ENCODE peak calls at places on chromosomes 2 and 18, in five cellular contexts. L is body of pancreas, E is cardiac fibroblast, D is fibroblast of mammary gland, W is fibroblast of the aortic adventitia. A is an unnamed sample.

GRCh38 chr2:224671731-224672130 is 44.4 kb downstream of the CCDC195 start:
- DNase-seq in L (no peak), E (no peak), D (no peak), W (no peak), A (no peak)

GRCh38 chr2:69645026-69645425 is 1.5 kb upstream of the AAK1 start:
- DNase-seq in L (no peak), E (no peak), D (no peak), W (no peak), A (no peak)

GRCh38 chr2:240626531-240627300 is 1.4 kb downstream of the GPR35 start:
- DNase-seq in L (peak; percentile 19), E (peak; percentile 19), D (no peak), W (no peak), A (no peak)

GRCh38 chr2:179036353-179036905 is 13.5 kb downstream of the CCDC141 start:
- DNase-seq in L (no peak), E (no peak), D (no peak), W (peak; percentile 13), A (no peak)

GRCh38 chr2:525611-526010 is 151.6 kb downstream of the TMEM18 start:
- DNase-seq in L (no peak), E (no peak), D (no peak), W (no peak), A (no peak)

GRCh38 chr18:12327510-12328178 is 19.6 kb downstream of the TUBB6 start:
- DNase-seq in L (peak; percentile 77), E (peak; percentile 85), D (peak; percentile 81), W (peak; percentile 80), A (peak; percentile 82)

GRCh38 chr18:61743775-61744531 is 148.9 kb downstream of the RNF152 start:
- DNase-seq in L (no peak), E (peak; percentile 51), D (peak; percentile 76), W (peak; percentile 53), A (no peak)

GRCh38 chr2:70962211-70962884 is 16.1 kb upstream of the ANKRD53 start:
- DNase-seq in L (peak; percentile 10), E (no peak), D (no peak), W (no peak), A (no peak)

GRCh38 chr2:66772618-66773017 is 337.7 kb downstream of the MEIS1 start:
- DNase-seq in L (no peak), E (no peak), D (peak; percentile 8), W (no peak), A (no peak)

GRCh38 chr18:12460874-12461273 is 53.1 kb downstream of the PRELID3A start:
- DNase-seq in L (no peak), E (peak; percentile 80), D (peak; percentile 7), W (peak; percentile 12), A (no peak)

GRCh38 chr2:166092889-166093288 is 34.9 kb downstream of the SCN1A start:
- DNase-seq in L (no peak), E (peak; percentile 69), D (peak; percentile 77), W (peak; percentile 65), A (no peak)

GRCh38 chr2:157077753-157078152 is 179.8 kb upstream of the GALNT5 start:
- DNase-seq in L (no peak), E (no peak), D (no peak), W (no peak), A (no peak)

GRCh38 chr18:44819944-44820510 is 139.3 kb downstream of the SETBP1 start:
- DNase-seq in L (peak; percentile 64), E (no peak), D (no peak), W (no peak), A (no peak)

GRCh38 chr2:30373881-30374302 is 73.2 kb upstream of the LCLAT1 start:
- DNase-seq in L (no peak), E (no peak), D (peak; percentile 78), W (peak; percentile 87), A (no peak)

GRCh38 chr2:67215214-67215613 is 181.9 kb upstream of the ETAA1 start:
- DNase-seq in L (peak; percentile 89), E (peak; percentile 73), D (peak; percentile 62), W (peak; percentile 59), A (no peak)

GRCh38 chr2:167331636-167332232 is 443.5 kb downstream of the XIRP2 start:
- DNase-seq in L (no peak), E (peak; percentile 1), D (no peak), W (no peak), A (no peak)

GRCh38 chr2:127134833-127135830 is 28.2 kb upstream of the BIN1 start:
- DNase-seq in L (no peak), E (no peak), D (no peak), W (no peak), A (no peak)

GRCh38 chr2:127139766-127140165 is 32.8 kb upstream of the BIN1 start:
- DNase-seq in L (no peak), E (no peak), D (no peak), W (no peak), A (no peak)

GRCh38 chr2:127138281-127138680 is 31.3 kb upstream of the BIN1 start:
- DNase-seq in L (no peak), E (no peak), D (no peak), W (no peak), A (no peak)

GRCh38 chr2:127137225-127137624 is 30.3 kb upstream of the BIN1 start:
- DNase-seq in L (no peak), E (no peak), D (no peak), W (no peak), A (no peak)

GRCh38 chr2:127137741-127138140 is 30.8 kb upstream of the BIN1 start:
- DNase-seq in L (no peak), E (no peak), D (no peak), W (no peak), A (no peak)
- TF ChIP-seq CTCF in L (no peak), E (no peak), D (no peak), W (no peak), A (no peak)

GRCh38 chr2:3025261-3025660 is 352.4 kb downstream of the EIPR1 start:
- DNase-seq in L (no peak), E (no peak), D (no peak), W (no peak), A (no peak)
- TF ChIP-seq CTCF in L (no peak), E (no peak), D (no peak), W (no peak), A (no peak)

DNA sequence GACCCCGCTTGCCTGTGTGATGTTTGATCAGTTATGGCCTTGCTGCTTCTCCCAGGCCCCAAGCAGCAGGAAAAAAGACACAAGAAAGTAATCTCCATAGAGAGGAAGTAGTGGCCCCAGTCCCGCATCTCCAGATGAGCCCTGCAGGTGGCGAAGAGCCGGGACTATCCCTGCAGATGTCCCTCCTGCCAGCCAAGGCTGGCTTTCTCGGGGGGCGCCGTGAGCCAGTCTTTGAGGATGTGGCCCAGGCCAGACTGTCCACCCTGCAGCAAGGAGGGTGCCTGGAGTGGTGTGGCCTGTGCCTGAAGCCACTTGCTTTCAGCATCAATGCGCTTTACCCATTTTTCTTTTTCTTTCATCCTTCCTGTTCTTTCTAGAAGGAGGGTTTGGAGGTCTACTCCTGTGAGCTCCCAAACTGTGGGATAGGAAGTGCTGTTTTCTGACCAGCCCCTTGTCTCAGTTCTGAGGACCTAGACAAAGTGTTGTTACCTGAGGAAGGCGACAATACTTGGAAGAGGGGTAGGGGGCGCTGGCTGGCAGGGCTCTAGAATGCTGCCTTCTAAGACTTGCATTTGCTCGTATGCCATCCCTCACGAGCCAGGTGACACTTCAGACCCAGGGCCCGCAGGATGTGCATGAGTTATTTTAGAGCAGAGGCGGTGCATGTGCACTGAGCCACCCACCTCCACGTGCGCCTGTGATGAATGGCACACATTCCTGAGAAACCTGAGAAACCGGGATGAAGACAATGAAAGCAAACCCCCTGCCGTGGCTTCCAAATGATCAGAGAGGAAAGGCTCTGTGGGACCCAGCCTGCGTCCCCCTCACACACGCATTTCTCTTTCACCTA is 255.8 kb downstream of the FBXO15 start:
- DNase-seq in L (no peak), E (no peak), D (peak; percentile 2), W (no peak), A (no peak)
- TF ChIP-seq CTCF in L (no peak), E (no peak), D (no peak), W (no peak), A (peak; percentile 23)

DNA sequence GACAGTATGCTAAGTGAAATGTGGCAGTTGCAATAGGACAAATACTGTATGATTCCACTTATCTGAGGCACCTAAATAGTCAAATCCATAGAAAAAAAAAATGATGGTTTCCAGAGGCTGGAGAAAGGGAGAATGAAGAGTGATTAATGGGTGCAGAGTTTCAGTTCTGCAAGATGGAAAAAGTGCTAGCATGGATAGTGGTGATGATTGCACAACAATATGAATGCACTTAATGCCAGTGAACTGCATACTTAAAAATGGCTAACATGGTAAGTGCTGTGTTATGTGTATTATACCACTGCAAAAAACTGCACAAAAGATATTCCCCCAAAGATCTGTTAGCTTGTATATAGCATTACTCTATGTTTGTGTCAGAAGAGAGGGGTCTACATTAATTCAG is 185.4 kb downstream of the INHBB start:
- DNase-seq in L (no peak), E (peak; percentile 54), D (peak; percentile 47), W (peak; percentile 53), A (no peak)
- TF ChIP-seq CTCF in L (no peak), E (no peak), D (no peak), W (no peak), A (no peak)

GRCh38 chr2:6213056-6213780 is 521.0 kb downstream of the SOX11 start:
- DNase-seq in L (no peak), E (no peak), D (no peak), W (no peak), A (no peak)

GRCh38 chr2:6215053-6215452 is 522.9 kb downstream of the SOX11 start:
- DNase-seq in L (no peak), E (no peak), D (no peak), W (no peak), A (no peak)

GRCh38 chr2:6216234-6216633 is 524.0 kb downstream of the SOX11 start:
- DNase-seq in L (no peak), E (no peak), D (no peak), W (no peak), A (no peak)

GRCh38 chr2:6212516-6212915 is 520.3 kb downstream of the SOX11 start:
- DNase-seq in L (no peak), E (no peak), D (no peak), W (no peak), A (no peak)

DNA sequence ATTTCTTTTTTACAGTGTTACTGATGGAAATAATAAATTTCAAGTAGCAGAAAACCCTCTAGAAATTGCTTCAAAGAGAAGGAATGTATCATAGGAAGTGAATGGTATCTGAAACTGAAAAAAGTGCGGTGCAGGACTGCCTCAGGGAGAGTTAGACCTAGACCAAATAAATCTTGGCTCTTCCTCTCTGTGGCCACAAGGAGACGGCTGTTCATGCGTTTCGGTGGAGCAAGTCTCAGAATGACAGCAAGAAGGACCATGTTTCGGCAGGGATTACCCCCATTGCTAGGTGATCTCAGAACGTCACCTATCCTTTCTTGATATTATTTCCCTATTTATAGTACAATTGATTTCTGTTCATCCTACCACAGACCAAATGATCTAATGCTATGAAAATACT is 522.3 kb downstream of the SOX11 start:
- DNase-seq in L (no peak), E (no peak), D (no peak), W (no peak), A (no peak)
- TF ChIP-seq CTCF in L (no peak), E (no peak), D (no peak), W (no peak), A (no peak)

DNA sequence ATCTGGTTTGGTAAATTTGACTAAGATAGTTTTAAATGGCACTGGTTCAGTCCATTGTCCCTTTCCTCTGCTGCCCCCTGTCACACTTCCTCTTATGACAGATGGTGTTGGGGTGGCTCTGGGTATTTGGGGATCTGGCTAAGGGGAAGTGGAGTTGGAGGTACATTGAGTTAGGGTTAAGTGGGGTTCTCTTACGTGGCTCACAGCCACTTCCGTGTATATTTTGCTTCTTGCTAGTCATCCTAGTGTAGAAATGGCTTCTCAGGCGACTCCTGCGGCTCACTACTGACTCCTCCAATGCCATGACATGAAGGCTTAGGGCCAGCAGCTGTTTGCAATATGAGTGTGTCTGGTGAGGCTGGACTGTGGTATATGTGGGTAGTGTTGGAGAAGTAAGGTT is 187.0 kb downstream of the HAUS1 start:
- DNase-seq in L (no peak), E (no peak), D (no peak), W (no peak), A (no peak)
- TF ChIP-seq CTCF in L (no peak), E (no peak), D (no peak), W (no peak), A (no peak)